ENCODE peak calls at places on chromosomes 7 and 10, in ten cellular contexts. One of them, this sample, is unnamed.

GRCh38 chr7:92359801-92360200 is 87.5 kb upstream of the GATAD1 start:
- DNase-seq in skeletal muscle cell: no peak
- DNase-seq in hepatocyte: no peak
- DNase-seq in fibroblast of mammary gland: no peak
- DNase-seq in NCI-H1092 treated with DMSO at 0.1 percent for 48 hours: no peak
- DNase-seq in transverse colon: no peak
- DNase-seq in HEK293T: no peak
- DNase-seq in T-helper 1 cell: no peak
- DNase-seq in GM12864: no peak
- DNase-seq in CD8-positive, alpha-beta T cell: no peak
- DNase-seq in this sample: peak

GRCh38 chr10:89120931-89121907 is 85.9 kb downstream of the CH25H start:
- DNase-seq in skeletal muscle cell: no peak
- DNase-seq in hepatocyte: no peak
- DNase-seq in fibroblast of mammary gland: no peak
- DNase-seq in NCI-H1092 treated with DMSO at 0.1 percent for 48 hours: no peak
- DNase-seq in transverse colon: no peak
- DNase-seq in HEK293T: no peak
- DNase-seq in T-helper 1 cell: no peak
- DNase-seq in GM12864: no peak
- DNase-seq in CD8-positive, alpha-beta T cell: no peak
- DNase-seq in this sample: peak

GRCh38 chr10:558891-559766 is 130.3 kb downstream of the DIP2C start:
- DNase-seq in skeletal muscle cell: no peak
- DNase-seq in hepatocyte: no peak
- DNase-seq in fibroblast of mammary gland: no peak
- DNase-seq in NCI-H1092 treated with DMSO at 0.1 percent for 48 hours: no peak
- DNase-seq in transverse colon: no peak
- DNase-seq in HEK293T: no peak
- DNase-seq in T-helper 1 cell: no peak
- DNase-seq in GM12864: no peak
- DNase-seq in CD8-positive, alpha-beta T cell: no peak
- DNase-seq in this sample: peak

GRCh38 chr10:115157357-115157756 is 64.2 kb downstream of the ATRNL1 start:
- DNase-seq in skeletal muscle cell: no peak
- DNase-seq in hepatocyte: no peak
- DNase-seq in fibroblast of mammary gland: no peak
- DNase-seq in NCI-H1092 treated with DMSO at 0.1 percent for 48 hours: no peak
- DNase-seq in transverse colon: no peak
- DNase-seq in HEK293T: no peak
- DNase-seq in T-helper 1 cell: no peak
- DNase-seq in GM12864: no peak
- DNase-seq in CD8-positive, alpha-beta T cell: no peak
- DNase-seq in this sample: no peak

GRCh38 chr7:98365863-98366561 is 34.9 kb downstream of the BAIAP2L1 start:
- DNase-seq in skeletal muscle cell: no peak
- DNase-seq in hepatocyte: no peak
- DNase-seq in fibroblast of mammary gland: no peak
- DNase-seq in NCI-H1092 treated with DMSO at 0.1 percent for 48 hours: no peak
- DNase-seq in transverse colon: peak
- DNase-seq in HEK293T: no peak
- DNase-seq in T-helper 1 cell: no peak
- DNase-seq in GM12864: no peak
- DNase-seq in CD8-positive, alpha-beta T cell: no peak
- DNase-seq in this sample: no peak

GRCh38 chr7:112271162-112271561 is 64.7 kb downstream of the ZNF277 start:
- DNase-seq in skeletal muscle cell: no peak
- DNase-seq in hepatocyte: no peak
- DNase-seq in fibroblast of mammary gland: no peak
- DNase-seq in NCI-H1092 treated with DMSO at 0.1 percent for 48 hours: peak
- DNase-seq in transverse colon: no peak
- DNase-seq in HEK293T: no peak
- DNase-seq in T-helper 1 cell: no peak
- DNase-seq in GM12864: no peak
- DNase-seq in CD8-positive, alpha-beta T cell: no peak
- DNase-seq in this sample: no peak

GRCh38 chr7:50389961-50390360 is 60.2 kb downstream of the FIGNL1 start:
- DNase-seq in skeletal muscle cell: no peak
- DNase-seq in hepatocyte: no peak
- DNase-seq in fibroblast of mammary gland: no peak
- DNase-seq in NCI-H1092 treated with DMSO at 0.1 percent for 48 hours: no peak
- DNase-seq in transverse colon: no peak
- DNase-seq in HEK293T: no peak
- DNase-seq in T-helper 1 cell: no peak
- DNase-seq in GM12864: no peak
- DNase-seq in CD8-positive, alpha-beta T cell: no peak
- DNase-seq in this sample: no peak

GRCh38 chr7:45983720-45984032 is 62.6 kb upstream of the IGFBP3 start:
- DNase-seq in skeletal muscle cell: no peak
- DNase-seq in hepatocyte: no peak
- DNase-seq in fibroblast of mammary gland: no peak
- DNase-seq in NCI-H1092 treated with DMSO at 0.1 percent for 48 hours: no peak
- DNase-seq in transverse colon: no peak
- DNase-seq in HEK293T: no peak
- DNase-seq in T-helper 1 cell: no peak
- DNase-seq in GM12864: no peak
- DNase-seq in CD8-positive, alpha-beta T cell: no peak
- DNase-seq in this sample: no peak

GRCh38 chr10:103668351-103669242 is 175.1 kb downstream of the NEURL1 start:
- DNase-seq in skeletal muscle cell: no peak
- DNase-seq in hepatocyte: no peak
- DNase-seq in fibroblast of mammary gland: peak
- DNase-seq in NCI-H1092 treated with DMSO at 0.1 percent for 48 hours: no peak
- DNase-seq in transverse colon: peak
- DNase-seq in HEK293T: no peak
- DNase-seq in T-helper 1 cell: no peak
- DNase-seq in GM12864: no peak
- DNase-seq in CD8-positive, alpha-beta T cell: no peak
- DNase-seq in this sample: peak